ENCODE peak calls at places on chromosomes 2 and 18, in six cellular contexts. Q is HT1080; R is stimulated activated CD8-positive, alpha-beta memory T cell treated with anti-CD3 and anti-CD28 coated beads, Interleukin-7, amount 100 ng/mL, for 1 hour; H is NCI-H1436; F is ovary; E is GM20000. G is an unnamed sample.

GRCh38 chr2:102256281-102256680 is 55.1 kb upstream of the IL1RL1 start:
- DNase-seq in F (no peak), E (no peak), H (no peak), Q (no peak), R (no peak), G (no peak)

GRCh38 chr2:25856377-25856776 is 21.9 kb downstream of the ASXL2 start:
- DNase-seq in E (no peak), Q (no peak), F (no peak), H (no peak), R (no peak), G (no peak)

GRCh38 chr2:197538412-197538811 is 22.5 kb downstream of the MOB4 start:
- DNase-seq in R (no peak), E (no peak), H (no peak), F (no peak), Q (no peak), G (no peak)

GRCh38 chr2:172246649-172247048 is 143.9 kb upstream of the DLX2 start:
- DNase-seq in H (no peak), F (no peak), E (no peak), R (no peak), Q (peak; percentile 97), G (no peak)

GRCh38 chr18:60385693-60386092 is 13.1 kb upstream of the MC4R start:
- DNase-seq in R (no peak), E (no peak), H (no peak), Q (no peak), F (no peak), G (no peak)

GRCh38 chr2:177598321-177598922 is 205.8 kb downstream of the AGPS start:
- DNase-seq in F (peak; percentile 54), E (no peak), Q (no peak), H (no peak), R (no peak), G (no peak)

GRCh38 chr18:69778680-69779079 is 169.0 kb downstream of the CD226 start:
- DNase-seq in H (no peak), Q (no peak), F (no peak), R (no peak), E (no peak), G (no peak)

GRCh38 chr2:205139822-205140612 is 542.3 kb upstream of the NRP2 start:
- DNase-seq in Q (no peak), E (no peak), R (no peak), H (no peak), F (peak; percentile 25), G (no peak)

GRCh38 chr2:2188344-2189111 is 142.5 kb downstream of the MYT1L start:
- DNase-seq in H (no peak), R (no peak), E (no peak), F (no peak), Q (no peak), G (no peak)

GRCh38 chr18:79481041-79481790 is 85.5 kb downstream of the NFATC1 start:
- DNase-seq in E (no peak), F (no peak), R (no peak), H (no peak), Q (no peak), G (no peak)

GRCh38 chr18:13454363-13455150 is 236.0 kb downstream of the LDLRAD4 start:
- DNase-seq in R (no peak), E (no peak), F (no peak), Q (no peak), H (no peak), G (no peak)

GRCh38 chr2:33033524-33034150 is 86.9 kb downstream of the LTBP1 start:
- DNase-seq in E (no peak), F (no peak), R (no peak), Q (peak; percentile 47), H (no peak), G (no peak)

GRCh38 chr2:228613133-228613532 is 431.6 kb upstream of the SPHKAP start:
- DNase-seq in R (no peak), E (no peak), H (no peak), F (no peak), Q (peak; percentile 91), G (no peak)

GRCh38 chr2:177618270-177619253 is 226.0 kb downstream of the AGPS start:
- DNase-seq in H (peak; percentile 85), Q (peak; percentile 84), R (peak; percentile 85), F (peak; percentile 93), E (peak; percentile 83), G (peak; percentile 65)

GRCh38 chr2:206701952-206702630 is 16.1 kb downstream of the DYTN start:
- DNase-seq in E (no peak), Q (no peak), R (no peak), F (no peak), H (peak; percentile 74), G (no peak)

GRCh38 chr2:120683701-120684100 is 52.0 kb upstream of the GLI2 start:
- DNase-seq in H (no peak), E (no peak), R (no peak), F (no peak), Q (no peak), G (no peak)

GRCh38 chr2:150697596-150697995 is 210.1 kb upstream of the RND3 start:
- DNase-seq in Q (no peak), R (no peak), F (no peak), H (no peak), E (no peak), G (no peak)

GRCh38 chr2:150410809-150411208 is 76.7 kb downstream of the RND3 start:
- DNase-seq in F (no peak), H (no peak), R (no peak), Q (peak; percentile 61), E (no peak), G (no peak)